ENCODE peak calls at places on chromosomes 6 and 20, in eight cellular contexts. Y, H, F, E, U, P, J and T are unnamed samples.

GRCh38 chr6:89021629-89022028 is 58.2 kb upstream of the RNGTT start:
- DNase-seq in Y (no peak), H (no peak), F (no peak), E (no peak), U (no peak), P (no peak), J (no peak), T (no peak)

GRCh38 chr20:23305098-23305497 is 45.5 kb upstream of the NXT1 start:
- DNase-seq in Y (peak; percentile 14), H (peak; percentile 38), F (no peak), E (peak; percentile 66), U (no peak), P (no peak), J (no peak), T (no peak)

GRCh38 chr20:4341804-4342560 is 326.6 kb upstream of the RNF24 start:
- DNase-seq in Y (peak; percentile 44), H (peak; percentile 88), F (no peak), E (no peak), U (no peak), P (no peak), J (no peak), T (peak; percentile 20)

GRCh38 chr6:45920819-45921511 is 94.7 kb downstream of the CLIC5 start:
- DNase-seq in Y (no peak), H (no peak), F (no peak), E (no peak), U (no peak), P (no peak), J (no peak), T (no peak)

GRCh38 chr6:70277480-70277879 is 25.4 kb downstream of the COL9A1 start:
- DNase-seq in Y (no peak), H (peak; percentile 1), F (peak; percentile 46), E (no peak), U (no peak), P (no peak), J (no peak), T (no peak)

GRCh38 chr6:106194949-106195919 is 109.1 kb downstream of the PRDM1 start:
- DNase-seq in Y (peak; percentile 98), H (peak; percentile 66), F (no peak), E (no peak), U (no peak), P (no peak), J (no peak), T (peak; percentile 99)

GRCh38 chr6:107652526-107653182 is 162.7 kb downstream of the SOBP start:
- DNase-seq in Y (no peak), H (no peak), F (no peak), E (peak; percentile 67), U (no peak), P (no peak), J (no peak), T (no peak)

GRCh38 chr6:20583447-20583806 is 49.2 kb downstream of the CDKAL1 start:
- DNase-seq in Y (no peak), H (no peak), F (no peak), E (no peak), U (no peak), P (no peak), J (no peak), T (no peak)

GRCh38 chr6:31825553-31825952 is 2.0 kb upstream of the HSPA1B start:
- DNase-seq in Y (no peak), H (no peak), F (no peak), E (no peak), U (no peak), P (no peak), J (no peak), T (no peak)
- H3K27ac ChIP-seq in Y (peak overlapping the region; percentile 93), H (no peak overlapping the region), F (peak overlapping the region; percentile 99), E (peak overlapping the region; percentile 91), U (no peak overlapping the region), P (no peak overlapping the region), J (peak overlapping the region; percentile 100), T (peak overlapping the region; percentile 96)

GRCh38 chr20:48660788-48661187 is 167.0 kb downstream of the PREX1 start:
- DNase-seq in Y (no peak), H (no peak), F (no peak), E (no peak), U (no peak), P (no peak), J (no peak), T (no peak)
- H3K27ac ChIP-seq in Y (no peak overlapping the region), H (no peak overlapping the region), F (no peak overlapping the region), E (no peak overlapping the region), U (no peak overlapping the region), P (no peak overlapping the region), J (no peak overlapping the region), T (no peak overlapping the region)

DNA sequence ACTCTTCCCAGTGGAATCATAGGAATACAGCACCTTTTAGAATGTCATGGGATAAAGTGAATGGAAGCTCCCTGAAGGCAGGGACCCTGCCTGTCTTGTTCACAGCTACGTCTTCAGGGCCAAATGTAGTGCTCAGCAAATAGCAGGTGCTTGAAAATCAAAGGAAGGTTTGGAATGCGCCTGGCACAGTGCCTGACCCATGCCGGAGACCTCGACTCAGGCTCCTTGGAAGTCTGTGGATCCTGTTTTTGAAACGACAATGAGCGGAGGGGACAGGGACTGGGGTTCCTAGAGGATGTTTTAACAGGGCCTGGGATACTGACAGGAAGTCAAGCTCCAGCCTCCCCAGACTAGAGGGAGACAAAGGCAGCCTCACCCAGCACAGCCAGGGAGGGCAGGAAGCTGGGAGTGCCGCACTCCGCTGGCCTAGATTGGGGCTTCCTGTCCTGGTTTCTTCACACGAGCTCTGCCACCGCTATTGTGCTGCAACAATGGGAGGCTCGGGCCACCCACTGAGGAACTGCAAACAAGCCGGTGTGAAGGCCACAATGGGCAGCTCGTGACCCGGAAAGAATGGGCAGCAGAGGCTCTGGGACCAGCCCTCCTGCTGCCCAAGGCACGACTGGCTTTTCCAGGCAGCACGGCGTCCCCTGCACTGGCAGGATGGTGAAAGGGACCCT is 76.7 kb downstream of the PREX1 start:
- DNase-seq in Y (no peak), H (peak; percentile 12), F (peak; percentile 31), E (peak; percentile 63), U (peak; percentile 84), P (no peak), J (peak; percentile 70), T (no peak)
- H3K27ac ChIP-seq in Y (no peak overlapping the region), H (no peak overlapping the region), F (no peak overlapping the region), E (peak overlapping the region; percentile 36), U (peak overlapping the region; percentile 83), P (no peak overlapping the region), J (peak overlapping the region; percentile 96), T (no peak overlapping the region)

GRCh38 chr6:7823552-7823951 is 87.0 kb downstream of the TXNDC5 start:
- DNase-seq in Y (no peak), H (no peak), F (no peak), E (no peak), U (no peak), P (no peak), J (no peak), T (no peak)

GRCh38 chr6:7818480-7819165 is 92.0 kb downstream of the TXNDC5 start:
- DNase-seq in Y (no peak), H (no peak), F (peak; percentile 27), E (peak; percentile 62), U (peak; percentile 45), P (no peak), J (no peak), T (no peak)

GRCh38 chr6:7819641-7820040 is 90.9 kb downstream of the TXNDC5 start:
- DNase-seq in Y (no peak), H (peak; percentile 53), F (no peak), E (no peak), U (no peak), P (no peak), J (no peak), T (no peak)

GRCh38 chr6:7821426-7821825 is 89.2 kb downstream of the TXNDC5 start:
- DNase-seq in Y (no peak), H (peak; percentile 58), F (no peak), E (no peak), U (no peak), P (no peak), J (no peak), T (no peak)

DNA sequence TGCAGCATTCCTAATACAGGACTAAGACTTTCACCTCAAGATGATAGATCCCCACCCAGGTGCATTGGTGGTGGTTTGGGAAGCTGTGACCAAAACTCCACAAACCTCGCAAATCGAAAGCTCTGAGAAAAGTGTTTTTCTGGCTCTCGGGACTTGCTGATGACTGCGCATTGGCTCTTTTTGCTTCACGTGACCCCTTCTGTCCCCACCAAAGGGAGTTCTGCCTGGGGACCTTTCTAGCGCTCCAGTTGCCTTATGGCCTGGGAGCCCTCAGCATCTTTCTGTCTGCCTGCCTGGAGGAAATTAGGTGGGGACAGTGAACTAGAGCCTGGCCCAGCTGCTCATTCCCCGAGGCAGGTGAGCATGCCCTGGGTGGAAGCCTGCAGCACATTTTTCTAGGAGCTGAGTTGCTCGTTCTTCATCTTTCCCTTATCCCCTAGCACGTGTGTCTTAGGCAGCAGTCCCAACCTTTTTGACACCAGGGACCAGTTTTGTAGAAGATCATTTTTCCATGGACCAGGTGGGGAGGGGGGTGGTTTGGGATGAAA is 90.2 kb downstream of the TXNDC5 start:
- DNase-seq in Y (no peak), H (no peak), F (no peak), E (no peak), U (no peak), P (no peak), J (no peak), T (no peak)
- H3K27ac ChIP-seq in Y (no peak overlapping the region), H (no peak overlapping the region), F (no peak overlapping the region), E (no peak overlapping the region), U (peak overlapping the region; percentile 20), P (no peak overlapping the region), J (no peak overlapping the region), T (no peak overlapping the region)

DNA sequence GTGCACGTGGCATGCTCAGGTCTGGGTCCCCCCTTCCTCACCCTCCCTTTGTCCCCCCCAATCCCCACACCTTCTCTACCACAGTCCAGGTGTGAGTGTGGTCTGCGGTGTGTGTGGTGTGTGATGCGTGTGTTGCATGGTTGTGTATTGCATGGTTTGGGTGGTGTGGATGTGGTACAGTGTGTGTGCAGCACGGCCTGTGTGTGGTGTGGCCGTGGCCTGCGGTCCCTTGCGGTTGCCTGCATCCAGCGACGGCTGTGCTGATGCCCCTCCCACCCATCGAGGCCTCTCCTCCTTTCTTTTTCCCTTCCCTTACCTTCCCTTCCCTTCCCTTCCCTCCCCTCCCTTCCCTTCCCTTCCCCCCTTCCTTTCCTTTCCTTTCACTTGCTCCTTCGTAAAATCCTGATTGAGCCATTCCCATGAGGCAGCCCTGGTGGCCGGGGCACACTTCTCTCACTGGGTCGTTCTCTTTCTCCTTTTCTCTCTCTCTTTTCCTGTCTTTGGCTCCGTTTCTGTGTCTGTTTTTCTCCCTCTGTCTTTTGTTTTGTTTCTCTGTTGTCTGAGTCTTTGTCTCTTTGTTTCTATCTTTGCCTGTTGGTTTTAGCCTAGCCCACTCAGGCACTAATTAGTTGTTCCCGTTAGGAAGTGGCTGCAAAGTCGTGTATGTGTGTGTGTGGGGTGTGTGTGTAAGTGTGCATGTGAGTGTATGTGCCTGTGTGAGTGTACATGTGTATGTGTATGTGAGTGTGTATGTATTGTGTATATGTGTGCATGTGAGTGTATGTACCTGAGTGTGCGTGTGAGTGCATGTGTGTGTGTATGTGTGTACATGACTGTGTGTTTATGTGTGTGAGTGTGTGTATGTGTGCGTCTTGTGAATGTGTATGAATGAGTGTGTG is 65.7 kb downstream of the SRC start:
- DNase-seq in Y (no peak), H (no peak), F (no peak), E (no peak), U (peak; percentile 43), P (no peak), J (no peak), T (no peak)
- H3K27ac ChIP-seq in Y (no peak overlapping the region), H (no peak overlapping the region), F (no peak overlapping the region), E (no peak overlapping the region), U (no peak overlapping the region), P (no peak overlapping the region), J (no peak overlapping the region), T (no peak overlapping the region)

GRCh38 chr6:4606681-4607025 is 169.6 kb upstream of the CDYL start:
- DNase-seq in Y (no peak), H (no peak), F (no peak), E (no peak), U (no peak), P (no peak), J (no peak), T (no peak)
- H3K27ac ChIP-seq in Y (no peak overlapping the region), H (peak overlapping the region; percentile 71), F (peak overlapping the region; percentile 75), E (peak overlapping the region; percentile 77), U (peak overlapping the region; percentile 83), P (no peak overlapping the region), J (peak overlapping the region; percentile 92), T (peak overlapping the region; percentile 71)